ENCODE peak calls at places on chromosomes 5 and 9, in four cellular contexts. G is mammary epithelial cell, B is esophagus muscularis mucosa, D is endodermal cell. J is an unnamed sample.

GRCh38 chr5:113176734-113177133 is 200.1 kb downstream of the DCP2 start:
- DNase-seq in D (peak; percentile 20), G (no peak), B (no peak), J (no peak)

GRCh38 chr5:26231316-26231715 is 807.1 kb downstream of the CDH9 start:
- DNase-seq in D (no peak), B (no peak), G (no peak), J (no peak)

GRCh38 chr5:135871268-135871895 is 24.3 kb downstream of the IL9 start:
- DNase-seq in B (no peak), G (no peak), D (no peak), J (no peak)

GRCh38 chr5:152466079-152466745 is 61.1 kb upstream of the NMUR2 start:
- DNase-seq in G (no peak), D (no peak), B (no peak), J (no peak)

GRCh38 chr9:86122309-86122708 is 23.0 kb upstream of the GOLM1 start:
- DNase-seq in B (no peak), D (peak; percentile 63), G (no peak), J (no peak)

GRCh38 chr9:98225015-98225442 is 30.4 kb downstream of the TBC1D2 start:
- DNase-seq in G (no peak), B (no peak), D (no peak), J (no peak)

GRCh38 chr9:115944166-115944948 is 209.2 kb upstream of the PAPPA start:
- DNase-seq in B (peak; percentile 95), D (no peak), G (peak; percentile 98), J (peak; percentile 70)

GRCh38 chr5:54180616-54181015 is 129.8 kb downstream of the ARL15 start:
- DNase-seq in G (no peak), D (peak; percentile 44), B (no peak), J (no peak)

GRCh38 chr9:83537331-83538171 is 650 bp downstream of the FRMD3 start:
- DNase-seq in B (no peak), G (peak; percentile 20), D (peak; percentile 64), J (no peak)

DNA sequence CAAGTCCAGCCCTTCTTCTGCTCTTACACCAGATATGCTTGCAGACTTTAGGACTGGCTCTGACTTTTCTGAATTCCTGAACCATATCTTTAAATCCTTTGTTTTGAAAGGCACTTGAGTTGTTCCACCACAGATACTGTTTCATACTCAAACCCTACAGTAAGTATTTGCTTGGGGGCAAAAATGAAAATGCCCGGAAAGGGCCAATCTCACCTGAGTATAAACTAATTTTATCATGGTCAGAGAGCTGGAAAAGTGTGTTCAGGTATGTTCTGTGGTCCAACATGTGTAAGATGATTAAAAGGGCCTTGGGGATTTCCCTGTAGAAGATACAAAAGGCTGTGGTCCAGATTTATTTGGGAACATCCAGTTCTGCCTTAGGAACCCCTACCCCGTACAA is 225.2 kb downstream of the MAN2A1 start:
- DNase-seq in G (no peak), D (no peak), B (peak; percentile 62), J (no peak)
- H3K4me1 ChIP-seq in G (no peaks in the 10 kb centered on the region), D (no peaks in the 10 kb centered on the region), B (no peaks in the 10 kb centered on the region), J (no peaks in the 10 kb centered on the region)

DNA sequence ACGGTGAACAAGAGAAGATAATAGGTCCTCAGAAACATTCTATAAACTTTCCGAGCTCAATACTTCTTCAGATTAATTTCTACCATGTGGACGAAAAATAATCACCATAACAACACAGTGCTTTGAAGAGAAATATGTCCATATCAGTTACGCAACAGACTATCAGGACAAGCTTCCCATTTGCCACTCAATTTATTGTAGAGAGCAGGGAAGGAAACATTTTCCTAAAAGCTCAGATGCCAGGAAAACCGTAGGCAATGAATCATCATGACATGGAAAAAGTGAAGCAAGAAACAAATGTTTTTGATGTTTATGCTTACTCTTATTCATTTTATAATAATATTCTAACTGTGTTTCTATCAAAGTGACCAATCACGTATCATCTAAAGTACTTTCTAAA is 87.6 kb downstream of the S1PR3 start:
- DNase-seq in B (no peak), D (no peak), G (no peak), J (no peak)
- H3K27ac ChIP-seq in B (no peak overlapping the region), D (no peak overlapping the region), G (no peak overlapping the region), J (no peak overlapping the region)

GRCh38 chr5:173790836-173791546 is 97.2 kb upstream of the CPEB4 start:
- DNase-seq in B (no peak), G (no peak), D (no peak), J (no peak)
- H3K4me3 ChIP-seq in B (no peak overlapping the region), G (no peak overlapping the region), D (no peak overlapping the region), J (no peak overlapping the region)

GRCh38 chr5:5271606-5272321 is 131.6 kb downstream of the ADAMTS16 start:
- DNase-seq in B (peak; percentile 68), D (no peak), G (peak; percentile 55), J (no peak)

GRCh38 chr5:5270161-5270560 is 130.0 kb downstream of the ADAMTS16 start:
- DNase-seq in B (peak; percentile 81), D (no peak), G (no peak), J (no peak)

GRCh38 chr5:5264727-5265126 is 124.6 kb downstream of the ADAMTS16 start:
- DNase-seq in B (peak; percentile 88), G (no peak), D (no peak), J (no peak)

GRCh38 chr5:5270958-5271605 is 131.0 kb downstream of the ADAMTS16 start:
- DNase-seq in G (peak; percentile 91), B (peak; percentile 92), D (peak; percentile 91), J (peak; percentile 79)

DNA sequence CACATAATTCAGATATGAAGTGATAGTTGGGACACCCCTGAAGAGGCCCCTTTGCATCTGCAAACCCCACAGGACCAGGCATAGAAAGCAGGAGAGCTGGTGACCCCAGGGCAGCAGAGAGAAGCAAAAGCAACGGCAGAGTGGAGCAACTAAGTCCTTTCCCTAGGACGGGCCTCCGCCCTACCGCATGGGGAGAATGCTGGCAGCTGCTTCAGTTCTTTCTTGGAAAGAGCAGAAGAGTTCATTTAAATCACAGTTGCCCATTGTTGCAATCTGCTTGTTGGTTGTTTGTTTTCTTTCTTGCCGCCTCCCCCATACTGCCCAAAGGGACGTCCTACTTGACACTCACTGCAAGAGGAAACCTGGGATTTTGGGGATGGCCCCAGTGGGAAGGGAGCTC is 126.2 kb downstream of the ADAMTS16 start:
- DNase-seq in D (no peak), B (peak; percentile 37), G (no peak), J (no peak)
- H3K4me1 ChIP-seq in D (no peaks in the 10 kb centered on the region), B (no peaks in the 10 kb centered on the region), G (peaks cover 4% of the 10 kb centered on the region), J (no peaks in the 10 kb centered on the region)

DNA sequence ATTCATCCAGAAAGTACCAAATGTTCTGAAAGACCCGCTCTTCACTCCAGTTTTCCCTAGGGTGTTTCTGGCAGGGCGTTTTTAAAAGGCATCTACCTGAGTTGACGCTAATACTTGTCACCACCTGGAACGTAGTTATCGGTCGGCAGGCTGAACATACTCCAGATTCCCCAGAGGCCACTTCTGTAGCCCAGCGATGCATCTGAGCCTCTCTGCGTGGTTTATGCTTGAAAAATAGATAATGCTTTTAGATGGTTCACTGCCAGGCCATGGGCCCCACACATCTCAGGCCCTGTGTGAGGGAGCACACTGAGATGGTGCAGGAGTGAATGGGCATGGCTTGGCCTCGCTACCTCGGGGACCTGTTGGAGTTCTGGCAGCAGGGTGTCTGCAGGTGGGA is 33.0 kb upstream of the NCS1 start:
- DNase-seq in B (no peak), D (peak; percentile 42), G (no peak), J (no peak)
- H3K27ac ChIP-seq in B (peak overlapping the region; percentile 76), D (no peak overlapping the region), G (peak overlapping the region; percentile 51), J (no peak overlapping the region)

GRCh38 chr5:127293373-127293772 is 2.8 kb downstream of the MEGF10 start:
- DNase-seq in D (no peak), B (no peak), G (no peak), J (no peak)

GRCh38 chr5:127290019-127290945 is at the start of gene MEGF10:
- DNase-seq in G (peak; percentile 46), D (peak; percentile 93), B (no peak), J (no peak)

GRCh38 chr5:127292030-127292735 is 1.6 kb downstream of the MEGF10 start:
- DNase-seq in B (no peak), G (no peak), D (no peak), J (no peak)

GRCh38 chr5:127288676-127289075 is 1.9 kb upstream of the MEGF10 start:
- DNase-seq in B (no peak), G (no peak), D (no peak), J (no peak)

DNA sequence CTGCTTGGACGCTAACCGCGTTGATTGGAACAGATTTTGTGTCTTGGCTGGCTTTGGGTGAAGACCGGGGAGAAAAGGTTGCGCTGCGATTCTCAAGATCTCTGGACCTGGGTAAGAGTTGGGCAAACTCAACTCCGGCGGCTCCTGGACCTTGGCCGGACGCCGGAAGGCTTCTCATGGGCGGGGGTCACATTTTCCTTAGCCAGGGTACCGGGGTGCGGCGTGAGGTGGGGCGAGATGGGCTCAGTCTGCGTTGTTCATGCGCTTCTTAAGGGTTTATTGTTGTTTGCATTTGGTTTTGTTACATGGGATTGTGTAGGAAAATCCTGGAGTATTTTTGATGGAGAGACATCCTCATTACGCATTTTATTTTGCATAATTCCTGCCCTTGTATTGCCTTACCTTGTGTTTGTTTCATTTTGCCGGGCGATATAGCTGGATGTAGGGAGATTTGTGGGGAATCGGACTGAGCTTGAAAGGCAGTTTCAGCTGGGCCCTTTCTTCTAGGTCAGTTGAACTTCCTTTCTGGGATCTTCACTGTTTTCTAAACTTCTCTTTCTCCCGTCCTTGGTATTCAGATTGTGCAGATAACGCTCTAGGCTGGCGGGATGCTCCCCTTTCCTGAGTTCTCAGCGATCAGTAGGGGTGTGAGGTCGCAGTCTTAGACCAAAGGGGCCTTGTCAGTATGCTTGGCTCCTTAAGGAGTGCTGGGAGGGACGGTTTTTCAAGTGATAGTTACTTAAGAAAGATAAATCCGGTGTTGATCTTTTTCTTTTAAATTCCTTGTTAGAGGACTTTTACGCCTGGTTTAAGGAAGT is 559 bp downstream of the MEGF10 start:
- DNase-seq in D (peak; percentile 72), B (no peak), G (peak; percentile 7), J (no peak)
- H3K4me3 ChIP-seq in D (peak overlapping the region; percentile 93), B (peak overlapping the region; percentile 40), G (no peak overlapping the region), J (no peak overlapping the region)

GRCh38 chr9:104885818-104886709 is 41.9 kb downstream of the ABCA1 start:
- DNase-seq in B (no peak), G (no peak), D (peak; percentile 78), J (no peak)
- H3K4me1 ChIP-seq in B (peaks cover 9% of the 10 kb centered on the region), G (no peaks in the 10 kb centered on the region), D (peaks cover 6% of the 10 kb centered on the region), J (peaks cover 8% of the 10 kb centered on the region)

DNA sequence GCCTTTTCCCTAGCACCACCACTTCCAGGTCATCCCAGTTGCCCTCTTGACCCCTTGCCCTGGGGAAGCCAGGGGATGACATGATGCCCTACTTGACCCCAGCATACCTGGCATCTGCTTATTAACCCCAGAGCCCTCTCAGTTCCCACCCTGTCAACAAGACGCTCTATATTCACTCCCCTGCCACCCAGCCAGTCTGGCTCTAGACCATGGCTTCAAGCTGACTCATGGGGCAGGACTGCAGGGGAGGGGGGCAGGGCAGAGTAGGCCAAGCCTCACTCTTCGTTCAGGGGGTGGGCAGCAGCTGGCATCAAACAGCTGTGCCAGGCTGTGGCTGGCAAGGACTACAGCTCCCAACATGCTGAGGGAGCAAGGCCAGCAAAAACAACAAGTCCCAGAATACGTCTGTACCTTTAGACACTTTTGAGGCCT is 5.3 kb downstream of the ATOSB start:
- DNase-seq in D (no peak), B (no peak), G (peak; percentile 55), J (no peak)
- H3K27ac ChIP-seq in D (no peak overlapping the region), B (peak overlapping the region; percentile 93), G (peak overlapping the region; percentile 69), J (peak overlapping the region; percentile 91)

GRCh38 chr5:177403826-177404640 is 3.6 kb upstream of the PFN3 start:
- DNase-seq in D (peak; percentile 85), B (peak; percentile 94), G (peak; percentile 65), J (peak; percentile 86)

GRCh38 chr5:177403194-177403825 is 2.8 kb upstream of the PFN3 start:
- DNase-seq in G (peak; percentile 19), B (no peak), D (peak; percentile 84), J (no peak)

GRCh38 chr5:177404641-177405134 is 4.2 kb upstream of the PFN3 start:
- DNase-seq in D (no peak), B (no peak), G (no peak), J (no peak)

GRCh38 chr5:177399903-177400868 is at the start of gene PFN3:
- DNase-seq in B (no peak), G (no peak), D (no peak), J (no peak)

GRCh38 chr5:177402271-177403043 is 2.0 kb upstream of the PFN3 start:
- DNase-seq in D (peak; percentile 95), G (peak; percentile 66), B (no peak), J (peak; percentile 72)
- H3K4me3 ChIP-seq in D (peak overlapping the region; percentile 64), G (peak overlapping the region; percentile 55), B (peak overlapping the region; percentile 56), J (no peak overlapping the region)

J was measured in lung.